ENCODE peak calls at places on chromosomes 13 and 19, in nine cellular contexts. I is fibroblast of pulmonary artery, Q is kidney epithelial cell, P is psoas muscle, V is ovary, S is GM12864, U is astrocyte of the cerebellum, C is astrocyte, N is heart left ventricle. R is an unnamed sample.

GRCh38 chr19:52786078-52786463 is 520 bp downstream of the ZNF600 start:
- DNase-seq in S (no peak), P (no peak), C (no peak), I (no peak), U (no peak), Q (no peak), N (peak), V (peak), R (no peak)

GRCh38 chr13:58907347-58907746 is 1256.4 kb downstream of the DIAPH3 start:
- DNase-seq in Q (no peak), S (no peak), C (no peak), I (peak), U (no peak), N (no peak), V (no peak), P (no peak), R (no peak)

GRCh38 chr19:56098731-56099577 is 22.1 kb downstream of the ZNF787 start:
- DNase-seq in Q (no peak), S (no peak), C (no peak), N (no peak), V (no peak), U (no peak), P (no peak), I (no peak), R (no peak)

GRCh38 chr13:102680133-102680717 is 14.6 kb downstream of the METTL21C start:
- DNase-seq in S (no peak), C (no peak), V (no peak), P (no peak), N (no peak), U (no peak), Q (no peak), I (no peak), R (no peak)

GRCh38 chr19:28456708-28457320 is 756.1 kb downstream of the UQCRFS1 start:
- DNase-seq in P (no peak), S (no peak), U (no peak), V (no peak), I (no peak), C (no peak), Q (no peak), N (no peak), R (no peak)

GRCh38 chr13:29767006-29767405 is 83.4 kb downstream of the UBL3 start:
- DNase-seq in Q (no peak), S (no peak), U (no peak), N (no peak), C (no peak), I (no peak), V (no peak), P (no peak), R (no peak)

GRCh38 chr13:102999498-102999897 is 66.7 kb downstream of the SLC10A2 start:
- DNase-seq in I (no peak), P (no peak), S (no peak), U (no peak), V (no peak), Q (no peak), N (no peak), C (no peak), R (no peak)

GRCh38 chr19:18975011-18975410 is 34.0 kb upstream of the HOMER3 start:
- DNase-seq in Q (no peak), U (no peak), P (no peak), V (no peak), C (no peak), N (no peak), S (no peak), I (no peak), R (no peak)

GRCh38 chr13:29763426-29764180 is 86.8 kb downstream of the UBL3 start:
- DNase-seq in U (no peak), P (no peak), Q (no peak), C (no peak), I (no peak), N (no peak), S (no peak), V (no peak), R (no peak)

GRCh38 chr19:2462635-2463421 is 6.1 kb upstream of the LMNB2 start:
- DNase-seq in S (no peak), N (peak), C (peak), U (peak), Q (no peak), I (peak), V (peak), P (peak), R (peak)

GRCh38 chr19:46537136-46538097 is 41.8 kb upstream of the PNMA8B start:
- DNase-seq in N (no peak), U (peak), V (peak), I (peak), C (no peak), S (no peak), P (peak), Q (no peak), R (no peak)

GRCh38 chr19:47075179-47075811 is 26.9 kb upstream of the TMEM160 start:
- DNase-seq in C (no peak), S (no peak), I (no peak), V (no peak), N (no peak), Q (no peak), U (no peak), P (no peak), R (no peak)

GRCh38 chr13:114124921-114125320 is 7.5 kb downstream of the RASA3 start:
- DNase-seq in N (no peak), Q (peak), V (no peak), S (no peak), P (peak), I (peak), U (peak), C (peak), R (no peak)

GRCh38 chr19:4671182-4671851 is 1.2 kb upstream of the MYDGF start:
- DNase-seq in U (no peak), N (peak), Q (peak), S (no peak), P (no peak), I (no peak), C (no peak), V (no peak), R (no peak)

GRCh38 chr13:113947321-113948033 is 26.4 kb downstream of the C13orf46 start:
- DNase-seq in S (no peak), N (no peak), C (no peak), U (no peak), I (peak), V (peak), P (peak), Q (no peak), R (no peak)

GRCh38 chr19:13163609-13164364 is 13.6 kb downstream of the IER2 start:
- DNase-seq in P (peak), Q (no peak), I (peak), U (no peak), N (peak), V (peak), S (no peak), C (peak), R (no peak)

GRCh38 chr19:9309974-9310446 is 372 bp upstream of the ZNF699 start:
- DNase-seq in V (peak), Q (peak), P (peak), C (no peak), I (peak), U (peak), S (no peak), N (peak), R (peak)

GRCh38 chr13:35475960-35476943 is at the start of gene MAB21L1:
- DNase-seq in S (no peak), V (no peak), I (peak), U (peak), N (no peak), P (peak), Q (no peak), C (peak), R (no peak)

GRCh38 chr13:113562085-113562749 is 22.3 kb upstream of the TFDP1 start:
- DNase-seq in S (no peak), U (peak), C (peak), N (peak), P (peak), I (peak), Q (no peak), V (peak), R (peak)

GRCh38 chr19:54231077-54231931 is 8.5 kb upstream of the LILRB3 start:
- DNase-seq in Q (no peak), N (peak), I (peak), P (peak), C (peak), U (peak), V (peak), S (peak), R (peak)
- H3K4me3 ChIP-seq in Q (no peak), N (no peak), I (no peak), P (no peak), C (no peak), U (no peak), V (no peak), S (no peak), R (no peak)

DNA sequence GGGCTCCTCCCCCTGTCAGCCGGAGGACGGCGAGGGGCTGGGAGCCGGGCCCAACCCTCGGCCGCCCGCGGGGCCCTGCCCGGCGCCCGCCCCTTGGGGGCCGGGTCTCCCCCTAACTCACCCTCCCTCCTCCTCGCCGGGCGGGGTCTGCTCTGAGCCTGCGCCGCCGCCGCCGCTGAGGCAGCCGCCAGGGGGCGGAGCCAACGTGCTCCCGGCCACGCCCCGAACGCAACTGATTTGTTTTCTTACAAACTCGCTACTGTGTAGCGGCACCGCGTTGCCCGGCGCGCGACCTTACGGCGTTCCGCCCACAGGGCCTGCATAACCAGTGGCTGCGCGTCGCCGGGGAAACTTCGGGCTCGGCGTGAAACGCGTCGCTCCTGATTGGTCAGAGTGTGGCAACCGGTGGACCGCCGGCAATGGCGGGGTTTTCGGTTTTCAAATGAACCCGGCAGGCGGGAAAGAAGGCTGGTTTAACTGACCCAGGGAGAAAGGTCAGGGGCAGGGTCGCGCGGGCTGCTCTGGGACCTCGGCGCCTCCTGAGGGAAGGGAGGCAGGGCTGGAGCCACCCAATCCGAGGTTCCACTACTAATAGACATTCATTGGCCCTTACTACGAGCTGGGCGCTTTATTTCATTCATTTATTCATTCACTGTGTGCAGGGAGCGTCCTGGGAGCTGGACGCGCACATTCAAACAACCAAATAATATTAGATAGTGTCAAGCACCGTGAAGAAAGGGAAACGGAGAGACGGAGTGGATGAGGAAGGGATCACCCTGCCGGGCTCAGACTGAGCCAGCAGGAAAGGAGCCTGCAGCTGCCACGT is at the start of gene CDKN2D:
- DNase-seq in U (peak), C (peak), I (peak), S (peak), P (peak), Q (peak), V (peak), N (peak), R (peak)
- TF ChIP-seq CTCF in U (no peak), C (no peak), I (no peak), S (no peak), P (peak), Q (no peak), V (peak), N (peak), R (peak)

GRCh38 chr19:55000761-55001160 is 34.6 kb downstream of the NLRP2 start:
- DNase-seq in Q (no peak), S (no peak), P (no peak), I (no peak), V (no peak), C (no peak), N (no peak), U (no peak), R (no peak)

GRCh38 chr19:55005684-55006488 is 32.2 kb downstream of the GP6 start:
- DNase-seq in U (no peak), I (no peak), S (peak), N (no peak), Q (peak), P (no peak), V (no peak), C (peak), R (no peak)
- H3K4me3 ChIP-seq in U (no peak), I (no peak), S (no peak), N (no peak), Q (peak), P (peak), V (no peak), C (no peak), R (no peak)

GRCh38 chr13:46184277-46184699 is 2.3 kb upstream of the LCP1 start:
- DNase-seq in N (no peak), P (no peak), U (no peak), C (no peak), I (peak), S (peak), V (no peak), Q (no peak), R (no peak)
- TF ChIP-seq CTCF in N (no peak), P (peak), U (peak), C (peak), I (peak), S (peak), V (no peak), Q (peak), R (peak)

DNA sequence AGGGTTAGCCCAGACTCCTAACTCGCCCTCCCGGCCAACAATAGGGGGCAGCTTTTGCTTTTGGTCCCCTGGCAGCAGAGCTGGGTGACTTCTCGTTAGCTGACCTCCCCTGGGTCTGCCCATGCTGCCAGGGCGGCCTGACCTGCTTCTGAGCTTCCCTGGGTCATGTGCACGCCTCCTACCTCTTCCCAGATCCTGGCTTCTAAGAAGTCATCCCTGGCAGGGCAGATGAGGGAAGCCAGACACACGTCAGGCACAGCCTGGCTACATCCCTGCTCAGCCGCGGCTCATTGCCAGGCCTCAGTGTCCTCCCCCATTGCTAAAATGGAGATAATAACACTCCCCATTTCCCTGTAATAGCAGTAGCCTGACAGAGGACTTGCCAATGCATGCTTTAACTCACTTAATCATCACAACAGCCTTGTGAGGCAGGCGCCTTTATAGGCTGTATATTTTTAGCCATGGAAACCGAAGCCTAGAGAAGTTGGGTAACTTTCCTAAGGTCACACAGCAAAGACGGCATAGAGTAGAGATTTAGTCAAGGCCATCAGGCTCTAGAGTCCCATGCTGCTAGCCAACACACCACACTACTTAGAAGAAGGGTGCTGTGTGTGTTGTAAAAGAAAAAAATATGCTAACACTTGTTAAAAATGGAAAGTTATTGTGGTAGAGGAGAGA is 2.1 kb downstream of the KCNK6 start:
- DNase-seq in Q (no peak), I (peak), P (no peak), S (no peak), V (peak), C (peak), U (no peak), N (peak), R (peak)
- H3K4me3 ChIP-seq in Q (no peak), I (peak), P (no peak), S (no peak), V (peak), C (no peak), U (no peak), N (no peak), R (peak)

GRCh38 chr13:41411536-41411935 is 45.8 kb upstream of the RGCC start:
- DNase-seq in U (peak), S (no peak), V (no peak), I (peak), Q (no peak), C (peak), N (no peak), P (no peak), R (peak)
- TF ChIP-seq CTCF in U (peak), S (peak), V (no peak), I (peak), Q (peak), C (peak), N (peak), P (peak), R (peak)

GRCh38 chr19:31141301-31141700 is 207.9 kb downstream of the TSHZ3 start:
- DNase-seq in C (peak), Q (no peak), P (no peak), N (no peak), S (no peak), I (no peak), U (no peak), V (no peak), R (no peak)

GRCh38 chr19:31144069-31144468 is 205.2 kb downstream of the TSHZ3 start:
- DNase-seq in U (no peak), Q (no peak), S (no peak), V (no peak), P (no peak), C (no peak), I (no peak), N (no peak), R (no peak)

GRCh38 chr19:31139871-31140505 is 209.2 kb downstream of the TSHZ3 start:
- DNase-seq in N (no peak), P (no peak), C (peak), S (no peak), Q (peak), V (no peak), I (peak), U (no peak), R (peak)

GRCh38 chr19:31138077-31138476 is 211.2 kb downstream of the TSHZ3 start:
- DNase-seq in U (no peak), N (no peak), I (no peak), V (no peak), C (no peak), P (no peak), Q (no peak), S (no peak), R (no peak)

DNA sequence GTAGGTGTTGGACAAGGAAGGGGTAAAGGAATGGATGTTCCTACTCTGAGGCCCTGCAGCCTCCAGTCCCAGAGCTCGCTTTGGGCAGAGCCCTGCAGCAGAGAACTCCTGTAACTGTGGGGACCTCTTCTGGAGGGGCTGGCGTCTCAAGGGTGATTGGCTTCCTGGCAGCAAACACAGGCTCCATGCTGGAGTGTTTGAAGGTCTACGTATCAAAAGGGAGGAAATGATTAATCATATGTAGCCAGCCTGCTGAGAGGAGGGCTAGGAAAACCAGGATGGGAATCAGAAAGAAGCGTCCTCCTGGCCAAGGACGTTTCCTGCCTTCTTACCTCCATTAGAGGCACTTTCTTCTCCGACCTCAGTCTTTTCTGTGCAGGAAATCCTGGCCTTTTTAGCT is 208.5 kb downstream of the TSHZ3 start:
- DNase-seq in I (peak), C (peak), P (no peak), U (no peak), S (no peak), N (no peak), V (no peak), Q (peak), R (no peak)
- H3K4me3 ChIP-seq in I (no peak), C (no peak), P (no peak), U (no peak), S (no peak), N (no peak), V (no peak), Q (no peak), R (no peak)

GRCh38 chr19:687569-688166 is 7.6 kb downstream of the PRSS57 start:
- DNase-seq in S (no peak), I (no peak), C (no peak), V (no peak), N (no peak), U (no peak), P (no peak), Q (no peak), R (no peak)

GRCh38 chr19:688992-689391 is 6.3 kb downstream of the PRSS57 start:
- DNase-seq in V (no peak), Q (no peak), S (no peak), I (no peak), P (no peak), N (no peak), U (no peak), C (no peak), R (no peak)

GRCh38 chr19:686589-687297 is 8.5 kb downstream of the PRSS57 start:
- DNase-seq in P (no peak), S (no peak), C (no peak), Q (no peak), V (no peak), N (no peak), U (no peak), I (no peak), R (no peak)

GRCh38 chr19:690203-690602 is 5.0 kb downstream of the PRSS57 start:
- DNase-seq in V (no peak), P (no peak), U (no peak), I (no peak), S (no peak), N (peak), C (no peak), Q (no peak), R (no peak)

GRCh38 chr19:688214-688613 is 7.0 kb downstream of the PRSS57 start:
- DNase-seq in I (no peak), Q (no peak), P (no peak), N (no peak), S (no peak), C (no peak), U (no peak), V (no peak), R (no peak)
- TF ChIP-seq CTCF in I (no peak), Q (no peak), P (no peak), N (no peak), S (no peak), C (no peak), U (no peak), V (no peak), R (no peak)

GRCh38 chr19:1069009-1069779 is 2.2 kb downstream of the ARHGAP45 start:
- DNase-seq in C (no peak), P (peak), I (no peak), V (no peak), U (no peak), Q (no peak), N (peak), S (no peak), R (no peak)
- H3K4me3 ChIP-seq in C (no peak), P (peak), I (no peak), V (no peak), U (no peak), Q (no peak), N (no peak), S (peak), R (no peak)

R was measured in AG09309.